ENCODE peak calls at places on chromosome 2, in eight cellular contexts. One of them, this sample, is unnamed.

GRCh38 chr2:26274058-26274613 is 29.4 kb downstream of the HADHB start:
- DNase-seq in HL-60: no peak
- DNase-seq in left ventricle myocardium superior: no peak
- DNase-seq in posterior cingulate gyrus: no peak
- DNase-seq in stimulated activated CD4-positive, alpha-beta T cell treated with anti-CD3 and anti-CD28 coated beads, Interleukin-15, amount 100 ng/mL, for 1 hour: no peak
- DNase-seq in CD4-positive, alpha-beta memory T cell: no peak
- DNase-seq in BJ: peak; percentile 86
- DNase-seq in fibroblast of lung: peak; percentile 99
- DNase-seq in this sample: peak; percentile 98

GRCh38 chr2:240868286-240869108 is at the start of gene AGXT:
- DNase-seq in fibroblast of lung: peak; percentile 41
- DNase-seq in HL-60: peak; percentile 13
- DNase-seq in stimulated activated CD4-positive, alpha-beta T cell treated with anti-CD3 and anti-CD28 coated beads, Interleukin-15, amount 100 ng/mL, for 1 hour: no peak
- DNase-seq in posterior cingulate gyrus: no peak
- DNase-seq in BJ: peak; percentile 14
- DNase-seq in CD4-positive, alpha-beta memory T cell: no peak
- DNase-seq in left ventricle myocardium superior: no peak
- DNase-seq in this sample: peak; percentile 58

GRCh38 chr2:11676640-11677039 is 6.6 kb upstream of the NTSR2 start:
- DNase-seq in BJ: no peak
- DNase-seq in fibroblast of lung: no peak
- DNase-seq in CD4-positive, alpha-beta memory T cell: no peak
- DNase-seq in left ventricle myocardium superior: no peak
- DNase-seq in HL-60: no peak
- DNase-seq in stimulated activated CD4-positive, alpha-beta T cell treated with anti-CD3 and anti-CD28 coated beads, Interleukin-15, amount 100 ng/mL, for 1 hour: no peak
- DNase-seq in posterior cingulate gyrus: no peak
- DNase-seq in this sample: no peak

GRCh38 chr2:218019411-218020060 is 16.7 kb upstream of the TNS1 start:
- DNase-seq in stimulated activated CD4-positive, alpha-beta T cell treated with anti-CD3 and anti-CD28 coated beads, Interleukin-15, amount 100 ng/mL, for 1 hour: no peak
- DNase-seq in CD4-positive, alpha-beta memory T cell: no peak
- DNase-seq in fibroblast of lung: no peak
- DNase-seq in left ventricle myocardium superior: no peak
- DNase-seq in HL-60: peak; percentile 70
- DNase-seq in posterior cingulate gyrus: no peak
- DNase-seq in BJ: no peak
- DNase-seq in this sample: no peak

GRCh38 chr2:171811229-171811628 is 82.8 kb downstream of the SLC25A12 start:
- DNase-seq in left ventricle myocardium superior: no peak
- DNase-seq in posterior cingulate gyrus: no peak
- DNase-seq in BJ: no peak
- DNase-seq in CD4-positive, alpha-beta memory T cell: peak; percentile 4
- DNase-seq in HL-60: no peak
- DNase-seq in stimulated activated CD4-positive, alpha-beta T cell treated with anti-CD3 and anti-CD28 coated beads, Interleukin-15, amount 100 ng/mL, for 1 hour: no peak
- DNase-seq in fibroblast of lung: peak; percentile 62
- DNase-seq in this sample: peak; percentile 61

GRCh38 chr2:218671077-218671653 is 637 bp downstream of the RNF25 start:
- DNase-seq in fibroblast of lung: peak; percentile 23
- DNase-seq in HL-60: no peak
- DNase-seq in left ventricle myocardium superior: no peak
- DNase-seq in BJ: no peak
- DNase-seq in posterior cingulate gyrus: no peak
- DNase-seq in CD4-positive, alpha-beta memory T cell: no peak
- DNase-seq in stimulated activated CD4-positive, alpha-beta T cell treated with anti-CD3 and anti-CD28 coated beads, Interleukin-15, amount 100 ng/mL, for 1 hour: no peak
- DNase-seq in this sample: no peak

GRCh38 chr2:227864161-227864756 is 7.2 kb upstream of the DAW1 start:
- DNase-seq in BJ: no peak
- DNase-seq in left ventricle myocardium superior: no peak
- DNase-seq in posterior cingulate gyrus: no peak
- DNase-seq in stimulated activated CD4-positive, alpha-beta T cell treated with anti-CD3 and anti-CD28 coated beads, Interleukin-15, amount 100 ng/mL, for 1 hour: no peak
- DNase-seq in fibroblast of lung: peak; percentile 78
- DNase-seq in HL-60: no peak
- DNase-seq in CD4-positive, alpha-beta memory T cell: no peak
- DNase-seq in this sample: no peak

GRCh38 chr2:55590810-55591440 is 26.5 kb downstream of the PPP4R3B start:
- DNase-seq in HL-60: no peak
- DNase-seq in posterior cingulate gyrus: no peak
- DNase-seq in left ventricle myocardium superior: no peak
- DNase-seq in CD4-positive, alpha-beta memory T cell: no peak
- DNase-seq in BJ: peak; percentile 37
- DNase-seq in stimulated activated CD4-positive, alpha-beta T cell treated with anti-CD3 and anti-CD28 coated beads, Interleukin-15, amount 100 ng/mL, for 1 hour: no peak
- DNase-seq in fibroblast of lung: peak; percentile 12
- DNase-seq in this sample: no peak

GRCh38 chr2:239216251-239216613 is 184.6 kb downstream of the HDAC4 start:
- DNase-seq in left ventricle myocardium superior: peak; percentile 8
- DNase-seq in posterior cingulate gyrus: no peak
- DNase-seq in CD4-positive, alpha-beta memory T cell: no peak
- DNase-seq in HL-60: no peak
- DNase-seq in stimulated activated CD4-positive, alpha-beta T cell treated with anti-CD3 and anti-CD28 coated beads, Interleukin-15, amount 100 ng/mL, for 1 hour: no peak
- DNase-seq in BJ: no peak
- DNase-seq in fibroblast of lung: no peak
- DNase-seq in this sample: no peak

GRCh38 chr2:229810786-229811185 is 96.4 kb upstream of the DNER start:
- DNase-seq in posterior cingulate gyrus: no peak
- DNase-seq in CD4-positive, alpha-beta memory T cell: no peak
- DNase-seq in HL-60: no peak
- DNase-seq in left ventricle myocardium superior: no peak
- DNase-seq in BJ: peak; percentile 55
- DNase-seq in stimulated activated CD4-positive, alpha-beta T cell treated with anti-CD3 and anti-CD28 coated beads, Interleukin-15, amount 100 ng/mL, for 1 hour: no peak
- DNase-seq in fibroblast of lung: peak; percentile 87
- DNase-seq in this sample: no peak

GRCh38 chr2:204261776-204262175 is 283.5 kb upstream of the PARD3B start:
- DNase-seq in HL-60: no peak
- DNase-seq in left ventricle myocardium superior: no peak
- DNase-seq in BJ: no peak
- DNase-seq in stimulated activated CD4-positive, alpha-beta T cell treated with anti-CD3 and anti-CD28 coated beads, Interleukin-15, amount 100 ng/mL, for 1 hour: no peak
- DNase-seq in posterior cingulate gyrus: no peak
- DNase-seq in fibroblast of lung: no peak
- DNase-seq in CD4-positive, alpha-beta memory T cell: no peak
- DNase-seq in this sample: no peak

GRCh38 chr2:119333360-119333759 is 33.3 kb downstream of the C2orf76 start:
- DNase-seq in posterior cingulate gyrus: no peak
- DNase-seq in CD4-positive, alpha-beta memory T cell: no peak
- DNase-seq in fibroblast of lung: peak; percentile 6
- DNase-seq in BJ: no peak
- DNase-seq in left ventricle myocardium superior: no peak
- DNase-seq in HL-60: peak; percentile 20
- DNase-seq in stimulated activated CD4-positive, alpha-beta T cell treated with anti-CD3 and anti-CD28 coated beads, Interleukin-15, amount 100 ng/mL, for 1 hour: no peak
- DNase-seq in this sample: peak; percentile 19

GRCh38 chr2:237171396-237171795 is 85.7 kb downstream of the COPS8 start:
- DNase-seq in stimulated activated CD4-positive, alpha-beta T cell treated with anti-CD3 and anti-CD28 coated beads, Interleukin-15, amount 100 ng/mL, for 1 hour: no peak
- DNase-seq in posterior cingulate gyrus: no peak
- DNase-seq in BJ: peak; percentile 91
- DNase-seq in CD4-positive, alpha-beta memory T cell: no peak
- DNase-seq in HL-60: no peak
- DNase-seq in fibroblast of lung: peak; percentile 98
- DNase-seq in left ventricle myocardium superior: no peak
- DNase-seq in this sample: peak; percentile 97

GRCh38 chr2:1736997-1737480 is 7.3 kb downstream of the PXDN start:
- DNase-seq in BJ: no peak
- DNase-seq in posterior cingulate gyrus: no peak
- DNase-seq in left ventricle myocardium superior: no peak
- DNase-seq in stimulated activated CD4-positive, alpha-beta T cell treated with anti-CD3 and anti-CD28 coated beads, Interleukin-15, amount 100 ng/mL, for 1 hour: no peak
- DNase-seq in fibroblast of lung: peak; percentile 90
- DNase-seq in CD4-positive, alpha-beta memory T cell: no peak
- DNase-seq in HL-60: no peak
- DNase-seq in this sample: peak; percentile 70

GRCh38 chr2:165868211-165868610 is 74.2 kb upstream of the GALNT3 start:
- DNase-seq in posterior cingulate gyrus: no peak
- DNase-seq in CD4-positive, alpha-beta memory T cell: no peak
- DNase-seq in HL-60: no peak
- DNase-seq in left ventricle myocardium superior: no peak
- DNase-seq in BJ: no peak
- DNase-seq in fibroblast of lung: peak; percentile 44
- DNase-seq in stimulated activated CD4-positive, alpha-beta T cell treated with anti-CD3 and anti-CD28 coated beads, Interleukin-15, amount 100 ng/mL, for 1 hour: no peak
- DNase-seq in this sample: peak; percentile 68

GRCh38 chr2:205107810-205108209 is 562.5 kb downstream of the PARD3B start:
- DNase-seq in posterior cingulate gyrus: no peak
- DNase-seq in BJ: no peak
- DNase-seq in left ventricle myocardium superior: no peak
- DNase-seq in stimulated activated CD4-positive, alpha-beta T cell treated with anti-CD3 and anti-CD28 coated beads, Interleukin-15, amount 100 ng/mL, for 1 hour: no peak
- DNase-seq in HL-60: no peak
- DNase-seq in CD4-positive, alpha-beta memory T cell: no peak
- DNase-seq in fibroblast of lung: no peak
- DNase-seq in this sample: no peak

GRCh38 chr2:1501196-1501851 is 88.1 kb downstream of the TPO start:
- DNase-seq in stimulated activated CD4-positive, alpha-beta T cell treated with anti-CD3 and anti-CD28 coated beads, Interleukin-15, amount 100 ng/mL, for 1 hour: no peak
- DNase-seq in posterior cingulate gyrus: no peak
- DNase-seq in left ventricle myocardium superior: no peak
- DNase-seq in fibroblast of lung: no peak
- DNase-seq in CD4-positive, alpha-beta memory T cell: no peak
- DNase-seq in BJ: no peak
- DNase-seq in HL-60: no peak
- DNase-seq in this sample: no peak

GRCh38 chr2:46495347-46496030 is 16.1 kb downstream of the TMEM247 start:
- DNase-seq in left ventricle myocardium superior: no peak
- DNase-seq in BJ: no peak
- DNase-seq in posterior cingulate gyrus: no peak
- DNase-seq in fibroblast of lung: peak; percentile 23
- DNase-seq in HL-60: no peak
- DNase-seq in CD4-positive, alpha-beta memory T cell: no peak
- DNase-seq in stimulated activated CD4-positive, alpha-beta T cell treated with anti-CD3 and anti-CD28 coated beads, Interleukin-15, amount 100 ng/mL, for 1 hour: no peak
- DNase-seq in this sample: no peak

GRCh38 chr2:28338046-28338753 is 54.5 kb upstream of the FOSL2 start:
- DNase-seq in fibroblast of lung: peak; percentile 97
- DNase-seq in HL-60: no peak
- DNase-seq in CD4-positive, alpha-beta memory T cell: no peak
- DNase-seq in posterior cingulate gyrus: no peak
- DNase-seq in left ventricle myocardium superior: peak; percentile 81
- DNase-seq in BJ: peak; percentile 73
- DNase-seq in stimulated activated CD4-positive, alpha-beta T cell treated with anti-CD3 and anti-CD28 coated beads, Interleukin-15, amount 100 ng/mL, for 1 hour: no peak
- DNase-seq in this sample: peak; percentile 29

GRCh38 chr2:112885503-112885897 is 25.5 kb upstream of the IL37 start:
- DNase-seq in left ventricle myocardium superior: no peak
- DNase-seq in fibroblast of lung: no peak
- DNase-seq in BJ: no peak
- DNase-seq in posterior cingulate gyrus: no peak
- DNase-seq in HL-60: no peak
- DNase-seq in CD4-positive, alpha-beta memory T cell: no peak
- DNase-seq in stimulated activated CD4-positive, alpha-beta T cell treated with anti-CD3 and anti-CD28 coated beads, Interleukin-15, amount 100 ng/mL, for 1 hour: no peak
- DNase-seq in this sample: no peak

GRCh38 chr2:220188031-220188430 is 560.6 kb downstream of the SLC4A3 start:
- DNase-seq in HL-60: no peak
- DNase-seq in posterior cingulate gyrus: no peak
- DNase-seq in CD4-positive, alpha-beta memory T cell: no peak
- DNase-seq in fibroblast of lung: peak; percentile 6
- DNase-seq in BJ: peak; percentile 27
- DNase-seq in left ventricle myocardium superior: no peak
- DNase-seq in stimulated activated CD4-positive, alpha-beta T cell treated with anti-CD3 and anti-CD28 coated beads, Interleukin-15, amount 100 ng/mL, for 1 hour: no peak
- DNase-seq in this sample: peak; percentile 45

GRCh38 chr2:15673919-15674636 is 82.4 kb downstream of the DDX1 start:
- DNase-seq in posterior cingulate gyrus: no peak
- DNase-seq in fibroblast of lung: peak; percentile 43
- DNase-seq in HL-60: no peak
- DNase-seq in BJ: no peak
- DNase-seq in CD4-positive, alpha-beta memory T cell: no peak
- DNase-seq in left ventricle myocardium superior: no peak
- DNase-seq in stimulated activated CD4-positive, alpha-beta T cell treated with anti-CD3 and anti-CD28 coated beads, Interleukin-15, amount 100 ng/mL, for 1 hour: no peak
- DNase-seq in this sample: peak; percentile 62

GRCh38 chr2:169690958-169691357 is 3.2 kb downstream of the CFAP210 start:
- DNase-seq in fibroblast of lung: no peak
- DNase-seq in left ventricle myocardium superior: no peak
- DNase-seq in stimulated activated CD4-positive, alpha-beta T cell treated with anti-CD3 and anti-CD28 coated beads, Interleukin-15, amount 100 ng/mL, for 1 hour: no peak
- DNase-seq in CD4-positive, alpha-beta memory T cell: no peak
- DNase-seq in posterior cingulate gyrus: no peak
- DNase-seq in HL-60: no peak
- DNase-seq in BJ: no peak
- DNase-seq in this sample: no peak

GRCh38 chr2:154699560-154699901 is 1.0 kb downstream of the KCNJ3 start:
- DNase-seq in fibroblast of lung: no peak
- DNase-seq in BJ: no peak
- DNase-seq in stimulated activated CD4-positive, alpha-beta T cell treated with anti-CD3 and anti-CD28 coated beads, Interleukin-15, amount 100 ng/mL, for 1 hour: no peak
- DNase-seq in HL-60: no peak
- DNase-seq in posterior cingulate gyrus: no peak
- DNase-seq in CD4-positive, alpha-beta memory T cell: no peak
- DNase-seq in left ventricle myocardium superior: no peak
- DNase-seq in this sample: no peak